ENCODE peak calls at places on chromosomes 4 and X, in ten cellular contexts. D, Y, U, I, Q, R, F, N, M and Z are unnamed samples.
A peak's percentile ranks its signal among the peaks of the same experiment; 100 is the strongest.

GRCh38 chr4:40548256-40548655 is 81.4 kb downstream of the RBM47 start:
- DNase-seq in D (peak; percentile 45), Y (no peak), U (peak; percentile 83), I (peak; percentile 49), Q (no peak), R (no peak), F (no peak), N (no peak), M (no peak), Z (peak; percentile 0)

GRCh38 chr4:118849867-118850812 is 14.2 kb upstream of the SEC24D start:
- DNase-seq in D (peak; percentile 14), Y (no peak), U (no peak), I (peak; percentile 66), Q (no peak), R (no peak), F (peak; percentile 40), N (no peak), M (no peak), Z (no peak)

GRCh38 chr4:9944431-9945425 is 76.6 kb downstream of the SLC2A9 start:
- DNase-seq in D (no peak), Y (no peak), U (peak; percentile 11), I (no peak), Q (no peak), R (no peak), F (no peak), N (no peak), M (no peak), Z (no peak)

GRCh38 chr4:117085185-117085701 is at the start of gene TRAM1L1:
- DNase-seq in D (peak; percentile 63), Y (peak; percentile 22), U (peak; percentile 76), I (peak; percentile 91), Q (peak; percentile 7), R (peak; percentile 77), F (peak; percentile 51), N (peak; percentile 90), M (no peak), Z (peak; percentile 80)

GRCh38 chr4:99324978-99325377 is 3.8 kb upstream of the ADH1B start:
- DNase-seq in D (peak; percentile 83), Y (peak; percentile 89), U (peak; percentile 17), I (no peak), Q (peak; percentile 63), R (peak; percentile 74), F (peak; percentile 42), N (no peak), M (no peak), Z (no peak)

GRCh38 chr4:62528874-62529273 is 1328.7 kb downstream of the ADGRL3 start:
- DNase-seq in D (no peak), Y (no peak), U (no peak), I (no peak), Q (no peak), R (no peak), F (no peak), N (no peak), M (no peak), Z (no peak)

GRCh38 chr4:138562544-138562961 is 320.4 kb upstream of the SLC7A11 start:
- DNase-seq in D (peak; percentile 87), Y (no peak), U (peak; percentile 74), I (no peak), Q (no peak), R (no peak), F (no peak), N (no peak), M (no peak), Z (no peak)

GRCh38 chr4:57501715-57502114 is 391.5 kb upstream of the IGFBP7 start:
- DNase-seq in D (peak; percentile 6), Y (no peak), U (peak; percentile 88), I (peak; percentile 84), Q (no peak), R (no peak), F (no peak), N (no peak), M (no peak), Z (no peak)

GRCh38 chr4:39365360-39365759 is 802 bp downstream of the RFC1 start:
- DNase-seq in D (no peak), Y (no peak), U (no peak), I (no peak), Q (no peak), R (no peak), F (no peak), N (no peak), M (no peak), Z (no peak)

GRCh38 chr4:15677507-15677988 is 4.1 kb upstream of the FAM200B start:
- DNase-seq in D (peak; percentile 48), Y (no peak), U (peak; percentile 74), I (peak; percentile 63), Q (no peak), R (no peak), F (peak; percentile 68), N (peak; percentile 25), M (no peak), Z (no peak)

GRCh38 chr4:117135634-117136354 is 50.4 kb upstream of the TRAM1L1 start:
- DNase-seq in D (no peak), Y (no peak), U (peak; percentile 8), I (peak; percentile 36), Q (no peak), R (no peak), F (no peak), N (no peak), M (no peak), Z (no peak)

GRCh38 chr4:184558996-184559395 is 84.6 kb upstream of the IRF2 start:
- DNase-seq in D (no peak), Y (no peak), U (no peak), I (no peak), Q (no peak), R (no peak), F (no peak), N (no peak), M (no peak), Z (no peak)

GRCh38 chrX:141936080-141936479 is 32.4 kb downstream of the MAGEC1 start:
- DNase-seq in D (no peak), Y (no peak), U (no peak), I (peak; percentile 26), Q (no peak), R (no peak), F (no peak), N (no peak), M (no peak), Z (no peak)

DNA sequence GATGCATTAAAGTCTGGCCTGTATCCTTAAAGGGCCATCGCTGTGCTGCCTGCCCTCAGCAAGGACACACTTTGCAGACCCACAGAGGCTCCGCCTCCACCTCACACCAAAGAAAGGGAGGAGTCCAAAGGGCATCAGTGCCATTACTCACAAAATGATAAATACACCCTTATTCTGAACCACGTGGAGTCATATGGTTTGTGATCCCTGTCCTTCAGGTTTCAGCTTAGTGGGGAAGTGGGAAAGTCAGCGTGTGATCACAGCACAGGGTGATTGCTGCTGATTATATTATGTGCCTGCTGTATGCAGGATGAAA is 35.9 kb upstream of the MSANTD1 start:
- DNase-seq in D (no peak), Y (no peak), U (no peak), I (no peak), Q (no peak), R (peak; percentile 8), F (no peak), N (no peak), M (no peak), Z (no peak)
- H3K36me3 ChIP-seq in D (peaks cover 60% of the 10 kb centered on the region), Y (peaks cover 20% of the 10 kb centered on the region), U (peaks cover 14% of the 10 kb centered on the region), I (peaks cover 38% of the 10 kb centered on the region), Q (peaks cover 42% of the 10 kb centered on the region), R (no peaks in the 10 kb centered on the region), F (peaks cover 10% of the 10 kb centered on the region), N (peaks cover 53% of the 10 kb centered on the region), M (peaks cover 42% of the 10 kb centered on the region), Z (peaks cover 3% of the 10 kb centered on the region)

GRCh38 chr4:41613782-41614181 is 75.8 kb downstream of the LIMCH1 start:
- DNase-seq in D (no peak), Y (no peak), U (peak; percentile 53), I (no peak), Q (no peak), R (no peak), F (no peak), N (no peak), M (no peak), Z (no peak)
- H3K4me3 ChIP-seq in D (no peak overlapping the region), Y (no peak overlapping the region), U (no peak overlapping the region), I (no peak overlapping the region), Q (peak overlapping the region; percentile 16), R (no peak overlapping the region), F (no peak overlapping the region), N (no peak overlapping the region), M (no peak overlapping the region), Z (peak overlapping the region; percentile 22)

DNA sequence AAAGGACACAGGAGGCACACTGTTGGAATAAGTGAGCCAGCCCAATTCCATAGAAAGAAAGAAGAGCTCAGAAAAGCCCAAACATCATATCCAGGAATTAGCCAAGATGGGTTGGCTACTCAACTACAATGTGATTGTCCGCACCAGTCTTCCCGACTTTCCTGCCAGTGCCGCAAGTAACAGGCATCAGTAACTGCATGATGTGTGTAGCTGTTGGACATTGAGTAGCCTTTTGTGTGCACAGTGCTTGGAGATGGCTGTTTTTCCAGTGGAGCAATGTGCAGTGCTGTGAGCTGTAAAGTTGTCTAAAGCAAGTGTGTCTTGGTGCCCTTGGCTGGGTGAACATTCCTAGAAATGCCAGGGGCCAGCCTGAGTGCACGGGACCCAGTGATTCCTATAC is 29.2 kb upstream of the FAM193A start:
- DNase-seq in D (no peak), Y (no peak), U (no peak), I (no peak), Q (no peak), R (no peak), F (no peak), N (no peak), M (no peak), Z (no peak)
- H3K36me3 ChIP-seq in D (peaks cover 42% of the 10 kb centered on the region), Y (no peaks in the 10 kb centered on the region), U (peaks cover 14% of the 10 kb centered on the region), I (peaks cover 13% of the 10 kb centered on the region), Q (peaks cover 23% of the 10 kb centered on the region), R (no peaks in the 10 kb centered on the region), F (peaks cover 11% of the 10 kb centered on the region), N (peaks cover 72% of the 10 kb centered on the region), M (peaks cover 4% of the 10 kb centered on the region), Z (peaks cover 10% of the 10 kb centered on the region)

GRCh38 chr4:142271832-142272231 is 574.3 kb downstream of the INPP4B start:
- DNase-seq in D (no peak), Y (no peak), U (no peak), I (no peak), Q (no peak), R (no peak), F (no peak), N (no peak), M (no peak), Z (no peak)
- H3K4me3 ChIP-seq in D (no peak overlapping the region), Y (no peak overlapping the region), U (no peak overlapping the region), I (no peak overlapping the region), Q (no peak overlapping the region), R (no peak overlapping the region), F (no peak overlapping the region), N (no peak overlapping the region), M (no peak overlapping the region), Z (no peak overlapping the region)

DNA sequence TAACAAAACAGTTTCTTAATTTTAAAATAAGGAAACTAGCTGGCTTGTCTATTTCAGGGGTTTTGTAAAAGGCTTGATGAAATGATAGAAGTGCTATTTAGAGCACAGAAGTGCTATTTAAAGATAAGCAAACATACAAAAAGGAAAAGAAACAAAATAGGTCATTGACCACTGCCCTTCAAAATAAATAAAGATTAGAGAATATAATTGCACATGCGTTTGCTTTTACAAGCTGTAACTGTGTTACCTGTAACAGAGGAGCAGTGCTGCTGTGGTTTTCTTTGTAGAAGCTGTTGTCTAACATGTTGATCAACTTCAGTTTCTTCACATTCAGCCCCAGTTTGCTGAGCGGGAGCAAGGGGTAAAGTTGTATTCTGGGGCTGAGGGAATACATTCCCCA is 63.5 kb downstream of the WNK3 start:
- DNase-seq in D (no peak), Y (no peak), U (no peak), I (no peak), Q (no peak), R (no peak), F (no peak), N (no peak), M (no peak), Z (no peak)
- H3K36me3 ChIP-seq in D (no peaks in the 10 kb centered on the region), Y (no peaks in the 10 kb centered on the region), U (no peaks in the 10 kb centered on the region), I (no peaks in the 10 kb centered on the region), Q (no peaks in the 10 kb centered on the region), R (no peaks in the 10 kb centered on the region), F (no peaks in the 10 kb centered on the region), N (no peaks in the 10 kb centered on the region), M (no peaks in the 10 kb centered on the region), Z (no peaks in the 10 kb centered on the region)